ENCODE peak calls at places on chromosomes 12 and 14, in six cellular contexts. I is stimulated activated CD8-positive, alpha-beta memory T cell treated with anti-CD3 and anti-CD28 coated beads, Interleukin-15, amount 100 ng/mL, for 24 hours; P is sigmoid colon; Q is HTR-8/SVneo; A is GM12864; E is HEK293T. G is an unnamed sample.

GRCh38 chr14:68823434-68824206 is 30.8 kb upstream of the ZFP36L1 start:
- DNase-seq in I (no peak), P (no peak), Q (no peak), A (no peak), E (no peak), G (no peak)

GRCh38 chr14:54291491-54292191 is 105.2 kb upstream of the CDKN3 start:
- DNase-seq in I (no peak), P (no peak), Q (no peak), A (no peak), E (no peak), G (no peak)

GRCh38 chr14:74527736-74528280 is 34.2 kb downstream of the ISCA2 start:
- DNase-seq in I (no peak), P (no peak), Q (no peak), A (no peak), E (no peak), G (no peak)

GRCh38 chr14:101075801-101076413 is 172.4 kb upstream of the RTL1 start:
- DNase-seq in I (no peak), P (no peak), Q (no peak), A (no peak), E (no peak), G (no peak)

GRCh38 chr12:13745100-13745678 is 236.2 kb downstream of the GRIN2B start:
- DNase-seq in I (no peak), P (no peak), Q (no peak), A (no peak), E (no peak), G (no peak)

GRCh38 chr14:29896354-29896768 is 31.3 kb downstream of the PRKD1 start:
- DNase-seq in I (no peak), P (no peak), Q (no peak), A (no peak), E (no peak), G (no peak)

GRCh38 chr12:2495452-2496112 is 299.2 kb upstream of the FKBP4 start:
- DNase-seq in I (no peak), P (no peak), Q (no peak), A (no peak), E (no peak), G (no peak)

GRCh38 chr12:62581288-62582064 is 114.8 kb downstream of the MON2 start:
- DNase-seq in I (no peak), P (no peak), Q (peak), A (peak), E (peak), G (no peak)